ENCODE peak calls at places on chromosomes 7 and 10, in six cellular contexts. W, B, Z, T, D and P are unnamed samples.

GRCh38 chr7:93779115-93779514 is 111.4 kb downstream of the TFPI2 start:
- DNase-seq in Z (no peak), T (no peak), B (no peak), D (peak; percentile 17), W (no peak), P (no peak)

GRCh38 chr7:135100856-135101255 is 47.0 kb upstream of the TMEM140 start:
- DNase-seq in B (no peak), T (no peak), D (peak; percentile 12), W (no peak), Z (peak; percentile 49), P (no peak)

GRCh38 chr7:18541189-18541870 is 45.8 kb downstream of the HDAC9 start:
- DNase-seq in W (no peak), T (no peak), D (peak; percentile 63), Z (no peak), B (peak; percentile 57), P (peak; percentile 21)

GRCh38 chr7:100191775-100192174 is 14.1 kb downstream of the STAG3 start:
- DNase-seq in W (no peak), T (no peak), Z (peak; percentile 13), D (peak; percentile 72), B (no peak), P (no peak)

GRCh38 chr7:30595461-30596042 is 874 bp downstream of the GARS1 start:
- DNase-seq in T (no peak), D (peak; percentile 7), B (no peak), Z (peak; percentile 1), W (no peak), P (no peak)

GRCh38 chr7:140005754-140006503 is 56.8 kb downstream of the PARP12 start:
- DNase-seq in B (no peak), T (peak; percentile 96), W (peak; percentile 79), Z (peak; percentile 23), D (peak; percentile 9), P (peak; percentile 90)

GRCh38 chr7:144407266-144407931 is 3.9 kb upstream of the NOBOX start:
- DNase-seq in W (no peak), B (no peak), T (no peak), Z (peak; percentile 21), D (no peak), P (no peak)

GRCh38 chr10:8338177-8338766 is 283.8 kb downstream of the GATA3 start:
- DNase-seq in T (no peak), Z (no peak), B (no peak), D (no peak), W (no peak), P (no peak)

GRCh38 chr7:108109216-108109908 is 20.8 kb downstream of the LAMB4 start:
- DNase-seq in W (no peak), D (no peak), T (peak; percentile 58), Z (peak; percentile 39), B (no peak), P (no peak)

GRCh38 chr10:93152136-93152535 is 78.4 kb downstream of the CYP26A1 start:
- DNase-seq in W (no peak), D (peak; percentile 88), Z (peak; percentile 80), T (no peak), B (no peak), P (peak; percentile 85)

GRCh38 chr10:118108194-118109026 is 61.7 kb upstream of the RAB11FIP2 start:
- DNase-seq in B (no peak), D (peak; percentile 40), T (no peak), W (peak; percentile 13), Z (no peak), P (no peak)

GRCh38 chr10:71191459-71192113 is 20.8 kb upstream of the UNC5B start:
- DNase-seq in Z (no peak), T (peak; percentile 79), W (no peak), B (no peak), D (no peak), P (no peak)

GRCh38 chr7:67907792-67908191 is 911.2 kb downstream of the TYW1 start:
- DNase-seq in Z (no peak), B (no peak), T (no peak), D (no peak), W (no peak), P (no peak)

GRCh38 chr10:6211341-6212265 is 8.9 kb downstream of the PFKFB3 start:
- DNase-seq in T (peak; percentile 64), W (no peak), Z (no peak), B (peak; percentile 65), D (peak; percentile 65), P (peak; percentile 71)

GRCh38 chr10:102334106-102334505 is 61.4 kb upstream of the NFKB2 start:
- DNase-seq in Z (no peak), T (no peak), D (peak; percentile 72), W (no peak), B (no peak), P (peak; percentile 41)

GRCh38 chr7:88243345-88243909 is 23.6 kb upstream of the SRI start:
- DNase-seq in B (no peak), Z (peak; percentile 82), T (peak; percentile 69), W (no peak), D (peak; percentile 51), P (peak; percentile 65)

GRCh38 chr10:93334901-93335312 is 147.2 kb downstream of the MYOF start:
- DNase-seq in B (no peak), W (no peak), D (peak; percentile 72), Z (peak; percentile 95), T (no peak), P (no peak)

GRCh38 chr7:44095781-44096180 is 8.4 kb upstream of the AEBP1 start:
- DNase-seq in W (no peak), D (no peak), B (no peak), T (no peak), Z (no peak), P (peak; percentile 39)
- TF ChIP-seq CTCF in W (no peak), D (no peak), B (no peak), T (no peak), Z (no peak), P (no peak)

GRCh38 chr7:55067748-55068147 is 48.9 kb downstream of the EGFR start:
- DNase-seq in W (no peak), D (no peak), Z (no peak), T (no peak), B (no peak), P (no peak)
- H3K27ac ChIP-seq in W (no peak overlapping the region), D (peak overlapping the region; percentile 22), Z (no peak overlapping the region), T (no peak overlapping the region), B (no peak overlapping the region), P (peak overlapping the region; percentile 18)

DNA sequence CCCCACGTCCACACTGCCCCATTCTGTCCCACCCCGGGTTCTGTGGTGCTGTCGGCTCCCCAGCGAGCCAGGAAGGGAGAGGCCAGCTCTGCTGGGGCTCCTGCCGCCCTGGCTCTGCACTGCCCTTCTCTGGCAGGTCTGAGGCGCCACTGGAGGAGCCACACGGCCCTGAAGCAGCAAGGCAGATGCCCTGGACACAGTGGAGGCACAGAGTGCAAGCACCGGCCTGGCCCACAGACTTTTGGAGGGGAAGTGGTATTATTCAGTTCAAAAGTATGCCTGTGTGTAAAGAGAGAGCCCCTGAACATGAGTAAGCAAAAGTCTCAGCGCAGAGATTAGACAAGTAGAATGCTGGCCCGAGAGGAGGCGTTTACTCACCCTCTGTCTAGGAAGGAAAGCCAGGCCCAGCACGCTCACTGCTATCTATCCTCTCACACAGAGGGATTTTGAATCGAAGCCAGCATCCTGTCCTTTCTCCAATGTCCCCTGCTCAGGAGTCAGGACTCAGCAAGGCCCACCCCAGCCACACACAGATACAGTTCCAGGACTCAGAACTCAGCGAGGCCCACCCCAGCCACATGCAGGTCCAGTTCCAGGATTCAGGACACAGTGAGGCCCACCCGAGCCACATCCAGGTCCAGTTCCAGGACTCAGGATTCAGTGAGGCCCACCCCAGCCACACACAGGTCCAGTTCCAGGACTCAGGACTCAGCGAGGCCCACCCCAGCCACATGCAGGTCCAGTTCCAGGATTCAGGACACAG is 115.0 kb downstream of the EGFR start:
- DNase-seq in T (no peak), W (peak; percentile 16), D (peak; percentile 99), B (peak; percentile 78), Z (peak; percentile 96), P (peak; percentile 89)
- TF ChIP-seq CTCF in T (no peak), W (no peak), D (peak; percentile 13), B (peak; percentile 16), Z (peak; percentile 18), P (no peak)

GRCh38 chr10:77865585-77866324 is 60.8 kb downstream of the DLG5 start:
- DNase-seq in Z (no peak), D (no peak), T (no peak), W (no peak), B (no peak), P (no peak)
- H3K27ac ChIP-seq in Z (no peak overlapping the region), D (no peak overlapping the region), T (no peak overlapping the region), W (no peak overlapping the region), B (no peak overlapping the region), P (no peak overlapping the region)

GRCh38 chr10:23657677-23658076 is 218.8 kb downstream of the OTUD1 start:
- DNase-seq in W (no peak), D (no peak), T (no peak), B (no peak), Z (no peak), P (no peak)

DNA sequence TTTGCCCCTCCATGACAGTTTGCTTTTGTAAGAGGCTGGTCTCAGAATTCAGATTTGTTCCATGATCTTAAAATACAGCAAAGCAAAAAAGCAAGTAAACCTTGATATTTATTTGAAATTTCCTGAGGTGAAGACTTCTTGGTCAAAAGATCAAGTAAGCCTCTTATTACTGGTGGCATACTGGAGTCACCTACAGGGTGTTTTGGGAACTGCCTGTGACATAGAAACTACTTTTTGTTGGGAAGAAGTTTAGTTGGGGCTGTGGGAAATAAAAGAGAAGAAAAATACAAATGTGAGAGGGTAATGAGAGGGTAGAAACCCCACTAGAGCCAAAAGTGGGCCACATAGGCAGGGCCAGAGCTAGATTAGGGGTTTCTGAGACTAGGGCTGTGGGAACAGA is 217.9 kb downstream of the OTUD1 start:
- DNase-seq in Z (peak; percentile 38), D (no peak), B (no peak), W (no peak), T (peak; percentile 57), P (no peak)
- TF ChIP-seq CTCF in Z (peak; percentile 68), D (no peak), B (peak; percentile 38), W (peak; percentile 10), T (peak; percentile 82), P (no peak)

GRCh38 chr7:101705327-101705726 is 76.2 kb upstream of the MYL10 start:
- DNase-seq in Z (peak; percentile 32), T (no peak), W (no peak), D (peak; percentile 9), B (no peak), P (no peak)

GRCh38 chr7:101702362-101702850 is 73.3 kb upstream of the MYL10 start:
- DNase-seq in Z (peak; percentile 64), T (peak; percentile 75), W (no peak), D (no peak), B (no peak), P (no peak)

GRCh38 chr7:101707587-101707986 is 78.5 kb upstream of the MYL10 start:
- DNase-seq in D (no peak), T (no peak), W (no peak), Z (no peak), B (no peak), P (no peak)

GRCh38 chr7:101712652-101713051 is 83.6 kb upstream of the MYL10 start:
- DNase-seq in W (no peak), D (no peak), T (no peak), B (no peak), Z (no peak), P (peak; percentile 35)

DNA sequence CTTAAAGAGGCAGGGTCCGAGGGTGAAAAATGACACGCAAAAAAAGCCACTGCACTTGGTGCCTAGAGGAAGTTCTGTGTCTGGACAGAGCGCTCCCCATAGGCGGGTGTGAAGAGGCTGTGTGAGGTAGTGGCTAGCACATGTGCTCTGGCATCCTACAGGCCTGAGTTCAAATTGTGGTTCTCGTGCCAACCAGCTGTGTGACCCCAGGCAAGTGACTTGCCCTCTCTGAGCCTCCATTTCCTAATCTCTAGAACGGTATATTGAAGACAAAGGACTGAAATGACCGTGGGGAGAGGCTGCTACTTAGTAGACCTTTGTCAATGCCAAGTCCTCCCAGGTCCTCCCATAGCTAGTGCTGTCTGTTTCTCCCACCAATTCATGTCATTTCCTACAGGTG is 79.1 kb upstream of the MYL10 start:
- DNase-seq in Z (no peak), B (no peak), T (no peak), D (no peak), W (no peak), P (no peak)
- H3K27ac ChIP-seq in Z (no peak overlapping the region), B (no peak overlapping the region), T (no peak overlapping the region), D (no peak overlapping the region), W (no peak overlapping the region), P (no peak overlapping the region)